ENCODE peak calls at places on chromosomes 11 and 22, in six cellular contexts. One of them, this sample, is unnamed.

GRCh38 chr11:59263225-59263894 is 50.6 kb upstream of the MPEG1 start:
- DNase-seq in ovary: no peak
- DNase-seq in stomach: peak
- DNase-seq in thoracic aorta: no peak
- DNase-seq in PC-9: peak
- DNase-seq in AG09309: no peak
- DNase-seq in this sample: no peak

GRCh38 chr11:59899532-59899931 is 20.9 kb downstream of the OOSP3 start:
- DNase-seq in ovary: no peak
- DNase-seq in stomach: no peak
- DNase-seq in thoracic aorta: no peak
- DNase-seq in PC-9: no peak
- DNase-seq in AG09309: no peak
- DNase-seq in this sample: peak

GRCh38 chr11:86288776-86289507 is 13.1 kb upstream of the HIKESHI start:
- DNase-seq in ovary: no peak
- DNase-seq in stomach: no peak
- DNase-seq in thoracic aorta: no peak
- DNase-seq in PC-9: no peak
- DNase-seq in AG09309: no peak
- DNase-seq in this sample: peak

GRCh38 chr11:23457641-23458040 is 597.4 kb upstream of the CCDC179 start:
- DNase-seq in ovary: no peak
- DNase-seq in stomach: no peak
- DNase-seq in thoracic aorta: no peak
- DNase-seq in PC-9: no peak
- DNase-seq in AG09309: no peak
- DNase-seq in this sample: no peak

GRCh38 chr11:109347304-109347703 is 74.7 kb upstream of the C11orf87 start:
- DNase-seq in ovary: no peak
- DNase-seq in stomach: no peak
- DNase-seq in thoracic aorta: no peak
- DNase-seq in PC-9: no peak
- DNase-seq in AG09309: no peak
- DNase-seq in this sample: no peak

GRCh38 chr11:13826505-13827278 is 135.8 kb upstream of the SPON1 start:
- DNase-seq in ovary: no peak
- DNase-seq in stomach: no peak
- DNase-seq in thoracic aorta: no peak
- DNase-seq in PC-9: no peak
- DNase-seq in AG09309: no peak
- DNase-seq in this sample: no peak

GRCh38 chr11:73396985-73397384 is 20.8 kb downstream of the RELT start:
- DNase-seq in ovary: no peak
- DNase-seq in stomach: no peak
- DNase-seq in thoracic aorta: no peak
- DNase-seq in PC-9: no peak
- DNase-seq in AG09309: no peak
- DNase-seq in this sample: no peak

GRCh38 chr11:72222907-72223614 is 1.5 kb upstream of the INPPL1 start:
- DNase-seq in ovary: peak
- DNase-seq in stomach: peak
- DNase-seq in thoracic aorta: peak
- DNase-seq in PC-9: peak
- DNase-seq in AG09309: peak
- DNase-seq in this sample: peak

GRCh38 chr11:95154514-95154913 is 64.9 kb downstream of the ENDOD1 start:
- DNase-seq in ovary: peak
- DNase-seq in stomach: peak
- DNase-seq in thoracic aorta: no peak
- DNase-seq in PC-9: peak
- DNase-seq in AG09309: no peak
- DNase-seq in this sample: no peak

GRCh38 chr11:78662811-78663210 is 88.1 kb upstream of the NARS2 start:
- DNase-seq in ovary: no peak
- DNase-seq in stomach: no peak
- DNase-seq in thoracic aorta: no peak
- DNase-seq in PC-9: no peak
- DNase-seq in AG09309: no peak
- DNase-seq in this sample: no peak

GRCh38 chr22:46969491-46969890 is 207.0 kb downstream of the TBC1D22A start:
- DNase-seq in ovary: no peak
- DNase-seq in stomach: no peak
- DNase-seq in thoracic aorta: no peak
- DNase-seq in PC-9: no peak
- DNase-seq in AG09309: no peak
- DNase-seq in this sample: no peak

GRCh38 chr22:49303061-49303735 is 524.5 kb downstream of the BRD1 start:
- DNase-seq in ovary: no peak
- DNase-seq in stomach: peak
- DNase-seq in thoracic aorta: no peak
- DNase-seq in PC-9: no peak
- DNase-seq in AG09309: no peak
- DNase-seq in this sample: no peak

GRCh38 chr22:42074153-42074750 is at the start of gene PHETA2:
- DNase-seq in ovary: peak
- DNase-seq in stomach: peak
- DNase-seq in thoracic aorta: no peak
- DNase-seq in PC-9: peak
- DNase-seq in AG09309: no peak
- DNase-seq in this sample: no peak

GRCh38 chr11:90241414-90241813 is 18.6 kb upstream of the CHORDC1 start:
- DNase-seq in ovary: no peak
- DNase-seq in stomach: no peak
- DNase-seq in thoracic aorta: no peak
- DNase-seq in PC-9: no peak
- DNase-seq in AG09309: no peak
- DNase-seq in this sample: no peak

GRCh38 chr22:49983148-49984042 is 22.8 kb downstream of the PIM3 start:
- DNase-seq in ovary: peak
- DNase-seq in stomach: no peak
- DNase-seq in thoracic aorta: no peak
- DNase-seq in PC-9: no peak
- DNase-seq in AG09309: no peak
- DNase-seq in this sample: no peak

GRCh38 chr11:46134540-46134939 is 13.3 kb upstream of the PHF21A start:
- DNase-seq in ovary: no peak
- DNase-seq in stomach: no peak
- DNase-seq in thoracic aorta: no peak
- DNase-seq in PC-9: no peak
- DNase-seq in AG09309: no peak
- DNase-seq in this sample: no peak

GRCh38 chr11:135033545-135033944 is 621.5 kb upstream of the B3GAT1 start:
- DNase-seq in ovary: no peak
- DNase-seq in stomach: no peak
- DNase-seq in thoracic aorta: no peak
- DNase-seq in PC-9: no peak
- DNase-seq in AG09309: no peak
- DNase-seq in this sample: peak

GRCh38 chr22:36015155-36015805 is 13.3 kb downstream of the RBFOX2 start:
- DNase-seq in ovary: no peak
- DNase-seq in stomach: no peak
- DNase-seq in thoracic aorta: no peak
- DNase-seq in PC-9: no peak
- DNase-seq in AG09309: no peak
- DNase-seq in this sample: no peak

GRCh38 chr11:43278302-43278956 is 33.4 kb upstream of the API5 start:
- DNase-seq in ovary: no peak
- DNase-seq in stomach: no peak
- DNase-seq in thoracic aorta: no peak
- DNase-seq in PC-9: no peak
- DNase-seq in AG09309: no peak
- DNase-seq in this sample: peak

GRCh38 chr11:125192717-125193116 is 28.2 kb downstream of the PKNOX2 start:
- DNase-seq in ovary: no peak
- DNase-seq in stomach: no peak
- DNase-seq in thoracic aorta: no peak
- DNase-seq in PC-9: no peak
- DNase-seq in AG09309: no peak
- DNase-seq in this sample: no peak

GRCh38 chr22:24060375-24060788 is 49.3 kb downstream of the CABIN1 start:
- DNase-seq in ovary: no peak
- DNase-seq in stomach: peak
- DNase-seq in thoracic aorta: peak
- DNase-seq in PC-9: no peak
- DNase-seq in AG09309: peak
- DNase-seq in this sample: peak

GRCh38 chr11:62721994-62722393 is 5.3 kb downstream of the HNRNPUL2 start:
- DNase-seq in ovary: no peak
- DNase-seq in stomach: no peak
- DNase-seq in thoracic aorta: no peak
- DNase-seq in PC-9: no peak
- DNase-seq in AG09309: no peak
- DNase-seq in this sample: peak

GRCh38 chr11:34680206-34680605 is 59.3 kb downstream of the EHF start:
- DNase-seq in ovary: no peak
- DNase-seq in stomach: no peak
- DNase-seq in thoracic aorta: no peak
- DNase-seq in PC-9: no peak
- DNase-seq in AG09309: peak
- DNase-seq in this sample: peak

GRCh38 chr11:35857922-35858321 is 85.9 kb upstream of the LDLRAD3 start:
- DNase-seq in ovary: no peak
- DNase-seq in stomach: no peak
- DNase-seq in thoracic aorta: no peak
- DNase-seq in PC-9: no peak
- DNase-seq in AG09309: no peak
- DNase-seq in this sample: no peak

GRCh38 chr11:126345759-126346585 is 9.5 kb upstream of the ST3GAL4 start:
- DNase-seq in ovary: peak
- DNase-seq in stomach: no peak
- DNase-seq in thoracic aorta: no peak
- DNase-seq in PC-9: peak
- DNase-seq in AG09309: peak
- DNase-seq in this sample: peak

GRCh38 chr11:57777969-57778317 is 16.3 kb downstream of the CTNND1 start:
- DNase-seq in ovary: no peak
- DNase-seq in stomach: peak
- DNase-seq in thoracic aorta: no peak
- DNase-seq in PC-9: peak
- DNase-seq in AG09309: no peak
- DNase-seq in this sample: peak

GRCh38 chr11:57776577-57776976 is 15.0 kb downstream of the CTNND1 start:
- DNase-seq in ovary: no peak
- DNase-seq in stomach: no peak
- DNase-seq in thoracic aorta: no peak
- DNase-seq in PC-9: no peak
- DNase-seq in AG09309: no peak
- DNase-seq in this sample: no peak

GRCh38 chr11:57781529-57781943 is 19.9 kb downstream of the CTNND1 start:
- DNase-seq in ovary: peak
- DNase-seq in stomach: peak
- DNase-seq in thoracic aorta: no peak
- DNase-seq in PC-9: peak
- DNase-seq in AG09309: no peak
- DNase-seq in this sample: no peak

GRCh38 chr11:57778318-57779037 is 16.9 kb downstream of the CTNND1 start:
- DNase-seq in ovary: peak
- DNase-seq in stomach: peak
- DNase-seq in thoracic aorta: peak
- DNase-seq in PC-9: peak
- DNase-seq in AG09309: peak
- DNase-seq in this sample: peak

DNA sequence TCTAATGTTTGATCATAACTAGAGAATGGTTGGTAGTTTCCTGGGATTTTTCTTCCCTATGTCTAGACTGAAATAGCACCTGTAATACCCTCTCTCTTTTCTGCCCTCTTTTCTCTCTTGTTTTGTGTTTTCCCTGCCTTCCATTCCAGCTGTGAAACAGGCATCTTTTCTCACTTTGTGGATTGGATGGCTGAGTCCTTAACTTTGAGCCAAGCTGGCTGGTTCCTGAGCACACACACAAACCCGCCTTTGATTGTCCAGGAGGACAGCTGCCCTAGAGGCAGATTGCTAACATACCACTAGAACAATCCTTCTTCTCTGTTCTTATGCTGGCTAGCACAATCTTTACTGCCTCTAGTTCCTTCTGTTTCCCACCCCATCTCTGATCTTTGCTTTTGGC is 17.7 kb downstream of the CTNND1 start:
- DNase-seq in ovary: no peak
- DNase-seq in stomach: peak
- DNase-seq in thoracic aorta: no peak
- DNase-seq in PC-9: peak
- DNase-seq in AG09309: no peak
- DNase-seq in this sample: peak
- TF ChIP-seq CTCF in ovary: no peak
- TF ChIP-seq CTCF in stomach: no peak
- TF ChIP-seq CTCF in thoracic aorta: no peak
- TF ChIP-seq CTCF in PC-9: peak
- TF ChIP-seq CTCF in AG09309: peak
- TF ChIP-seq CTCF in this sample: peak

DNA sequence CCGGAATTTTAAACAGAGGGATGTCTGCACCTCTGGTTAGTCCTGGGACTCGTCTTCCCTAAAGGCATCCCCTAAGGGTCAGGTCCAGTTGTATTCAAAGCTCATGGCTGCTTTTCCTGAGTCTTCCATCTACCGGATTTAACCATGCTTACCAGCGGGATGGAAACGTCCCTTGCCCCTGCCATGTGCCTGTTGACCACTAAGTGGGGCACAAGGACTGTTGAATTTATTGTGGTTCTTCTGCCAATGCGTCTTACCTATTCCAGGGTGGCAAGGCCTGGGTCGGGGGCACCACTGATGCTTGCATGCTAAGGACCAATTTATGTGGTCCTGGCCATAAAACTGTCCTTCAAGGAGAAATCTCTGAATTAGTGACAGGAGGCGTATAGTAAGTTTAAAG is 25.6 kb downstream of the ANKRD42 start:
- DNase-seq in ovary: no peak
- DNase-seq in stomach: no peak
- DNase-seq in thoracic aorta: no peak
- DNase-seq in PC-9: no peak
- DNase-seq in AG09309: no peak
- DNase-seq in this sample: no peak
- TF ChIP-seq CTCF in ovary: no peak
- TF ChIP-seq CTCF in stomach: peak
- TF ChIP-seq CTCF in thoracic aorta: no peak
- TF ChIP-seq CTCF in PC-9: peak
- TF ChIP-seq CTCF in AG09309: peak
- TF ChIP-seq CTCF in this sample: peak

GRCh38 chr11:2173150-2173693 is 1.6 kb upstream of the TH start:
- DNase-seq in ovary: no peak
- DNase-seq in stomach: no peak
- DNase-seq in thoracic aorta: no peak
- DNase-seq in PC-9: no peak
- DNase-seq in AG09309: no peak
- DNase-seq in this sample: no peak
- TF ChIP-seq CTCF in ovary: no peak
- TF ChIP-seq CTCF in stomach: no peak
- TF ChIP-seq CTCF in thoracic aorta: no peak
- TF ChIP-seq CTCF in PC-9: peak
- TF ChIP-seq CTCF in AG09309: peak
- TF ChIP-seq CTCF in this sample: peak

DNA sequence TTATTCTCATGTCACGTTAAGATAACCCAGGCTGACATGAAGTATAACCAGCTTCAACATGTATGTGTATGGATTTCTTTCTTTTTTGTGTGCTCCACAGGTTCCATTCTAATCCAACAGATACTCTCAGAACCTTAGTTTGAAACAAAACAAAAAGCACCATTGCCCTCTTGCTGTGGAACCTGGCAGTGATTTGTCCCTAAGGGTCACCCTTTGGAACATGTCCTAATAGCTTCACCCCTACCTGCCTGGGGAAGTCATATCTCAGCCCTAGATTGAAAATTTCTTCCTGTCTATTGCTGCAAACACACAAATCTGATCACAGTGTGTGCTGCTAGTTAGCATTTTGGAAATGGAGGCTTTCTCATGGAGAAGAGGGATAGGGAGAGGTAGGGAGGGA is 11.4 kb upstream of the CADM1 start:
- DNase-seq in ovary: no peak
- DNase-seq in stomach: no peak
- DNase-seq in thoracic aorta: no peak
- DNase-seq in PC-9: no peak
- DNase-seq in AG09309: no peak
- DNase-seq in this sample: no peak
- TF ChIP-seq CTCF in ovary: no peak
- TF ChIP-seq CTCF in stomach: no peak
- TF ChIP-seq CTCF in thoracic aorta: no peak
- TF ChIP-seq CTCF in PC-9: no peak
- TF ChIP-seq CTCF in AG09309: no peak
- TF ChIP-seq CTCF in this sample: no peak